ENCODE peak calls at places on chromosomes 11 and 22, in ten cellular contexts. Y, G, O, C, A, W, E, Z, K and S are unnamed samples.

GRCh38 chr11:96393753-96394348 is 4.0 kb downstream of the JRKL start:
- DNase-seq in Y (no peak), G (no peak), O (no peak), C (peak), A (peak), W (peak), E (no peak), Z (peak), K (peak), S (no peak)

GRCh38 chr11:12691473-12691872 is 17.3 kb downstream of the TEAD1 start:
- DNase-seq in Y (no peak), G (no peak), O (no peak), C (no peak), A (peak), W (no peak), E (no peak), Z (no peak), K (peak), S (no peak)

GRCh38 chr22:17705565-17706450 is 67.3 kb downstream of the BCL2L13 start:
- DNase-seq in Y (no peak), G (no peak), O (no peak), C (no peak), A (no peak), W (peak), E (no peak), Z (no peak), K (no peak), S (no peak)

GRCh38 chr11:115990004-115990447 is 485.8 kb upstream of the CADM1 start:
- DNase-seq in Y (no peak), G (no peak), O (no peak), C (peak), A (no peak), W (no peak), E (peak), Z (peak), K (no peak), S (peak)

GRCh38 chr11:66720223-66720898 is 8.7 kb downstream of the SPTBN2 start:
- DNase-seq in Y (peak), G (peak), O (peak), C (peak), A (peak), W (peak), E (peak), Z (no peak), K (no peak), S (peak)

GRCh38 chr11:84800755-84801346 is 826.3 kb downstream of the DLG2 start:
- DNase-seq in Y (peak), G (no peak), O (no peak), C (no peak), A (peak), W (peak), E (no peak), Z (no peak), K (peak), S (no peak)

GRCh38 chr22:47570851-47571250 is 808.4 kb downstream of the TBC1D22A start:
- DNase-seq in Y (no peak), G (no peak), O (no peak), C (no peak), A (no peak), W (no peak), E (no peak), Z (no peak), K (no peak), S (no peak)

GRCh38 chr22:19892249-19892879 is 37.7 kb upstream of the GNB1L start:
- DNase-seq in Y (no peak), G (no peak), O (no peak), C (peak), A (no peak), W (no peak), E (no peak), Z (peak), K (peak), S (peak)

GRCh38 chr11:73129198-73129597 is 12.9 kb downstream of the FCHSD2 start:
- DNase-seq in Y (no peak), G (no peak), O (no peak), C (no peak), A (no peak), W (no peak), E (no peak), Z (no peak), K (no peak), S (no peak)

GRCh38 chr11:75347781-75348613 is 3.5 kb downstream of the ARRB1 start:
- DNase-seq in Y (no peak), G (no peak), O (no peak), C (no peak), A (peak), W (no peak), E (no peak), Z (no peak), K (peak), S (no peak)

DNA sequence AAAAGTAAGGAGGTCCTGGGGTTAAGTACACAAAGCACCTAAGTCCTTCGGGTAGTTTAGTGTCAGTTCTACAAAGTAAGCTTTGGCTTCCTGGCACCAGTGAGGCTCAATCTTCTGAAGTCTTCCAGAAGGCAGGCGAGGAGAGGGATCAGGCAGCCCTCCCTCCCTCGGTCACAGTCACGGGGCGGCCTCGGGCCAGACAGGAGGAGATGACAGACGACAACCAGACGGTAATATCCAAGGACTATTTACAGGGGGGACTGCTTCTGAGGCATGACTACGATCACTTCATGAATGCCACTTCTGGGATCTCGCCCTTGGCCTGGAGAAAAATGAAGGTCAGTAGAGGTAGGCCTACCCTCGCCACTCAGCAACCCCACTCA is 378 bp upstream of the TMEM223 start:
- DNase-seq in Y (no peak), G (no peak), O (no peak), C (peak), A (no peak), W (no peak), E (peak), Z (no peak), K (no peak), S (peak)
- TF ChIP-seq CTCF in Y (no peak), G (no peak), O (no peak), C (no peak), A (peak), W (no peak), E (no peak), Z (no peak), K (no peak), S (no peak)

GRCh38 chr11:77523712-77524111 is 49.8 kb upstream of the PAK1 start:
- DNase-seq in Y (no peak), G (no peak), O (no peak), C (no peak), A (no peak), W (no peak), E (no peak), Z (no peak), K (no peak), S (no peak)

GRCh38 chr11:77525455-77526091 is 51.7 kb upstream of the PAK1 start:
- DNase-seq in Y (no peak), G (no peak), O (no peak), C (peak), A (no peak), W (no peak), E (no peak), Z (no peak), K (peak), S (no peak)

GRCh38 chr11:77522215-77522614 is 48.3 kb upstream of the PAK1 start:
- DNase-seq in Y (no peak), G (no peak), O (no peak), C (no peak), A (peak), W (peak), E (no peak), Z (no peak), K (no peak), S (no peak)

GRCh38 chr11:77519847-77520246 is 46.0 kb upstream of the PAK1 start:
- DNase-seq in Y (no peak), G (no peak), O (no peak), C (no peak), A (no peak), W (no peak), E (no peak), Z (no peak), K (no peak), S (no peak)

DNA sequence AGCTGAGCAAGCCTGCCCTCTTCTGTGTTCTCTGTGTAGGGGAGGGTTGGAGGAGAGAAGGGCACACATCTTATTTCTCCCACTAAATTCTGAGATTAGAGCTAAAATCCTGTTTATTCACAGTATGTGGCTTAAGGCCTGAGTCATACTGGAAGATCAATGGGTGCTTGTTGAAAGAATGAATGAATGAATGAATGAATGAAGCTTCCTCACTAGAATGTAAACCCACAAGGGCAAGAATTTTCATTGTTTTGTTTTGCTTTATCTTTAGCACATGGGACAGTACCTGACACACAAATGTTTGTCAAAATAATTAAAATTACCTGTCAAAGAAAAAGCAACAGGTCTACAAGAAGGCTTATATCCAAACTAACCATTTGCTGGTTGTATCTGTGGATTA is 50.6 kb upstream of the PAK1 start:
- DNase-seq in Y (no peak), G (no peak), O (no peak), C (no peak), A (no peak), W (no peak), E (no peak), Z (no peak), K (no peak), S (no peak)
- TF ChIP-seq CTCF in Y (peak), G (no peak), O (no peak), C (no peak), A (no peak), W (peak), E (no peak), Z (no peak), K (no peak), S (no peak)

DNA sequence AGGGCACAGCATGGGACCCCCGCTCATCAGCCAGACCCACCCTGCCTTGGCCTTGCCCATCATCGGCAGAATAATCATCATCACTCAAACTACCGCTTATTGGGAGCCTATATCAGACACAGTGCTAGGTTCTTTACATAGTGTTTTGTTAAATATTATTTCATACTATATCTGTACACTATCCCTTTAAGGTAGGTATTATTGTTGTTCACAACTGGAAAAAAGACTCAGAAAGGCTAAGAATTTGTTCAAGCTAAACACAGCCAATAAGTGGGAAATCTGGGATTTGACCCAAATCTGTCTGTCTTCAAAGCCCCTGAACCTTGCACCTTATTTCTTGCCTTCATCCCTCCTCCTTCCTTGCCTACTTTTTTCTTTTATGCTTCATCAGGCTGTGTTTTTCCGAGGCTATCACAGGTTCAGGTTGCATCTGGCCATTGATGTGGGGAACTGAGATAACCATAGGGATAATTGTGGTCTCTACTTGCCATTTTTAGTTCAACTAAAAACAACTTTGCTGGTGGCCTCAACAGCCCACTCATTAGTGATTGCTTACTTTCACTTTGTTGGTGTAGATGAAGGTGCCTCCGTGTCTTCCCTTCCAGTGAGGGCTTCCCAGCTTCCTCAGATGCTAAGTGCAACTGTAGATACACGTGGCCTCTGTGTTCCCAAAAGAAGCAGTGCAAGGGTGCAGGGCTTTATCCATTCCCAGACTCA is 35.2 kb downstream of the KCNJ1 start:
- DNase-seq in Y (no peak), G (no peak), O (no peak), C (no peak), A (no peak), W (no peak), E (no peak), Z (peak), K (no peak), S (no peak)
- TF ChIP-seq CTCF in Y (no peak), G (no peak), O (no peak), C (no peak), A (no peak), W (no peak), E (no peak), Z (no peak), K (no peak), S (no peak)

DNA sequence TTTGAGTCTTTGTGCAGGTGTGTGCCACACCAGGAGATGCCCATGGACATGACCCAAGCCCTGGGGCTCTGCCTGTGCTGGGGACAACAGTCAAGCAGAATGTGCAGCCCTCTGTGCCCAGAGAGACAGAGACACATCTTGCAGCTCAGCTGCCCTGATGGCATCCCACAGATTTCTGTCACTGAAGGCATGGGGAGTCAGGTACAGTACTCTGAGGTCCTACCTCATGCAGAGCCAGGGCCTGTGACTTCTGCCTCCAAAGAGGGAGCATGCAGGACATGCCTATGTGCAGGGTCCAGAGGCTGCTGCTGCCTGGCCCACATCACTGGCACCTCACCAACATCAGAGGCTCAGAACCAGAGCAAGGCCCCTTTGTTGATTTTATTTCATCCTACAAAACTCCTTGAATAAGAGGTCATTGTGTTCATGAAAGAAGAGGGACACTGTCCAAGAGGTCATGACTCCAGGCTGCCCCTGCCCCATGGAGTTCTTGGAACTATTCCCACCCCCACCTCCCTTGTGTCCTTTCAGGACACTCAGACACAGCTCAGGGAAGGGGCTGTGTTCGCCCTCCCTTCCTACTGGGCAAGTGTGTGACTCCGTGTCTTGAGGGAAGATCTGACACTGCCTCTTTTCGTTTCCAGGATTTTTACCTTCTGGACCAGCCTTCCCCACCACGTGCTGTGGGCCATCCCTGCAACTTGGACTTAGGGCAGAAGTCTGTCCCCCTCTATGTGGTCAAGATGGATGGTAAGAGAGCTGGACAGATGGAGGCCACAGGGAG is 62.3 kb downstream of the BTG4 start:
- DNase-seq in Y (no peak), G (no peak), O (no peak), C (no peak), A (no peak), W (no peak), E (peak), Z (peak), K (no peak), S (no peak)
- TF ChIP-seq CTCF in Y (no peak), G (no peak), O (no peak), C (no peak), A (no peak), W (no peak), E (no peak), Z (no peak), K (no peak), S (no peak)

DNA sequence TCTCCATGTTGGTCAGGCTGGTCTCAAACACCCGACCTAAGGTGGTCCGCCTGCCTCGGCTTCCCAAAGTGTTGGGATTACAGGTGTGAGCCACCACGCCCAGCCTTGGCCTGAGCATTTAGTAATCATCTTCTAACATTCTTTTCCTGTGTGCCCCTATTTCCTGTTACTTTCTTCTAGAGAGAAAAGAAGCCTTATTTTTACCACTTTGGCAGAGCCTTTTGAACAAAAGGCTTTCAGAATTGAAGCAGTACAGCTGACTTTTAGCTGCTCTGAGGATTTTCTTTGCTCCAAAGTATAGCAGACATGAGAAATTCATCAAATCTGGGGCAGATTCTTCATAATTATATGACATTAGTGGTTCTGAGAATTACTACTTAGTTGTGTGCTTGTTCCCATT is 13.4 kb downstream of the MORC2 start:
- DNase-seq in Y (no peak), G (no peak), O (no peak), C (no peak), A (no peak), W (no peak), E (no peak), Z (no peak), K (no peak), S (no peak)
- TF ChIP-seq CTCF in Y (no peak), G (no peak), O (no peak), C (no peak), A (no peak), W (no peak), E (no peak), Z (no peak), K (no peak), S (no peak)